ENCODE peak calls at places on chromosomes 13 and 19, in six cellular contexts. B is SK-N-SH, N is suprapubic skin, U is left lung, T is testis, A is AG04450. Y is an unnamed sample.

GRCh38 chr13:52599853-52600603 is 42.2 kb upstream of the HNRNPA1L2 start:
- DNase-seq in B (peak), N (no peak), U (no peak), T (peak), A (no peak), Y (peak)

GRCh38 chr19:44856438-44857083 is 10.5 kb downstream of the NECTIN2 start:
- DNase-seq in B (no peak), N (no peak), U (peak), T (no peak), A (no peak), Y (no peak)

GRCh38 chr13:101554420-101555125 is 102.1 kb downstream of the ITGBL1 start:
- DNase-seq in B (no peak), N (no peak), U (no peak), T (no peak), A (no peak), Y (no peak)

GRCh38 chr19:45901912-45902650 is at the start of gene MYPOP:
- DNase-seq in B (peak), N (no peak), U (no peak), T (no peak), A (no peak), Y (no peak)

GRCh38 chr19:28964500-28964899 is 248.5 kb downstream of the UQCRFS1 start:
- DNase-seq in B (no peak), N (no peak), U (no peak), T (no peak), A (no peak), Y (no peak)

GRCh38 chr19:42290523-42291436 is 11.2 kb upstream of the PRR19 start:
- DNase-seq in B (peak), N (no peak), U (no peak), T (no peak), A (no peak), Y (no peak)

GRCh38 chr19:15187026-15188007 is 13.5 kb downstream of the NOTCH3 start:
- DNase-seq in B (peak), N (no peak), U (no peak), T (peak), A (no peak), Y (no peak)

GRCh38 chr19:35704218-35704617 is at the start of gene ZBTB32:
- DNase-seq in B (peak), N (no peak), U (no peak), T (peak), A (no peak), Y (no peak)

GRCh38 chr19:45505151-45505995 is 1.9 kb upstream of the VASP start:
- DNase-seq in B (no peak), N (no peak), U (no peak), T (no peak), A (no peak), Y (no peak)

GRCh38 chr13:41502021-41502420 is 44.7 kb downstream of the RGCC start:
- DNase-seq in B (no peak), N (no peak), U (no peak), T (no peak), A (no peak), Y (no peak)
- H3K4me3 ChIP-seq in B (no peak), N (no peak), U (no peak), T (no peak), A (no peak), Y (no peak)

DNA sequence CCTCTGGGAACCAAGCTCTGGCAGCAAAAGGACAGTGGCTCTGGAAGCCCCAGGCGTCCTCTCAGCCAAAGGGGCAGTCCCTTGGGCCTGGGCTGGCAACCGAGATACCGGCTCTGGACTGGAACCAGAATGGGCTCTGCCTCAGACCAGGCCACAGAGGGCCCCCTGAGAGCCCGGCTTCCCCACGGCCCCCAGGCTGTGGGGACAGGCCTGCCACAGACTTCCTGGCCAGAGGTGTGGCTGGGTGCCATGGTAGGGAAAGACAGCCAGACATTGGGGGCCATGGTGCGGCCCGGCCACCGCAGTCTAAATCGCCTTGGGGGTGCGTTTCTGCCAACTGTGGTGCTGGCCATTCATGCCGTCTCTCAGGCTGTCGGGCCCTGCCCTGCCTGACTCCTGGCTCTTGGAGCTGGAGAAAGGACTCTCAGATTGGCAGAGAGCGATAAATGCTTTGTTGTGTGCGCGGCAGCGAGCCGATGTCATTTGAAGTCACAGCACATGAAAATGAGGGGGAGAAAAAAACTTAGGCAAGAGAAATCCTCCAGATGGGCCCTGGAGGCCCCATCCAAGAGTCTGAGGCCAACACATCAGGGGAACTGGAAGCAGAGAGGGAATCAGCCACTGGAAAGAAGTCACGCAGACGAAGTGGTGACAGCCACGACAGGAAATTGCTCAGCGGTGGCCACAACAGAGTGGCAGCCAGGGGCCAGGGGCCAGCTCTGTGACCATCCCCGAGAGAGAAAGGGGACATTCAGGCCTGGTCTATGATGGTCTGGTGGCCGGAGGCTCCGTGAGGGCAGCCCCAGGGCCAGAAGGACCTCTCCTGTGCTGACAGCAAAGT is 26.5 kb downstream of the SH3GL1 start:
- DNase-seq in B (no peak), N (peak), U (no peak), T (no peak), A (no peak), Y (peak)
- H3K27ac ChIP-seq in B (peak), N (peak), U (peak), T (peak), A (peak), Y (peak)

GRCh38 chr13:98792321-98792720 is 39.8 kb upstream of the SLC15A1 start:
- DNase-seq in B (no peak), N (no peak), U (no peak), T (no peak), A (no peak), Y (no peak)

GRCh38 chr13:98795220-98795619 is 42.7 kb upstream of the SLC15A1 start:
- DNase-seq in B (no peak), N (no peak), U (no peak), T (no peak), A (no peak), Y (no peak)

GRCh38 chr13:98792784-98793183 is 40.3 kb upstream of the SLC15A1 start:
- DNase-seq in B (no peak), N (no peak), U (no peak), T (no peak), A (no peak), Y (no peak)

GRCh38 chr13:98796191-98796590 is 43.7 kb upstream of the SLC15A1 start:
- DNase-seq in B (no peak), N (no peak), U (no peak), T (no peak), A (no peak), Y (no peak)

DNA sequence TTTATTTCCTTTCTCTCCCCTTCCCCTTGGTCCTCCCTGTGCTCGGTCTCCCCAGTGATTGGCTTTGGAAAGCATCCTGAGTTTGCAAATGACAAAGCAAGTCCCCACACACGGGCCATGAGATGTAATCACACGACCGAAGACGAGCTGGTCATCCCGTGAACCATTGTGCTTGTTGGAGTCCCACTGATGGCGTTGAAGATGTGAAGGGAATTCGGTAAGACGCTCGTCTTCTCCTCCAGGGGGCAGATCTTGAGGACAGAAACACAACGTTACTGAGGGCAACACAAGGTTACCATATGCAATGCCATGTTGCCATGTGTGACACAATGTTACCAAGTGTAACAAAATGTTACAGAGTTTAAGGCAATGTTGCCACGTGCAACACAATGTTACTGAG is 42.0 kb upstream of the SLC15A1 start:
- DNase-seq in B (no peak), N (no peak), U (no peak), T (peak), A (no peak), Y (no peak)
- TF ChIP-seq CTCF in B (no peak), N (no peak), U (no peak), T (peak), A (no peak), Y (no peak)

GRCh38 chr19:9672893-9673292 is 2.0 kb downstream of the ZNF562 start:
- DNase-seq in B (no peak), N (no peak), U (no peak), T (no peak), A (no peak), Y (no peak)
- H3K4me3 ChIP-seq in B (no peak), N (no peak), U (no peak), T (no peak), A (no peak), Y (no peak)

DNA sequence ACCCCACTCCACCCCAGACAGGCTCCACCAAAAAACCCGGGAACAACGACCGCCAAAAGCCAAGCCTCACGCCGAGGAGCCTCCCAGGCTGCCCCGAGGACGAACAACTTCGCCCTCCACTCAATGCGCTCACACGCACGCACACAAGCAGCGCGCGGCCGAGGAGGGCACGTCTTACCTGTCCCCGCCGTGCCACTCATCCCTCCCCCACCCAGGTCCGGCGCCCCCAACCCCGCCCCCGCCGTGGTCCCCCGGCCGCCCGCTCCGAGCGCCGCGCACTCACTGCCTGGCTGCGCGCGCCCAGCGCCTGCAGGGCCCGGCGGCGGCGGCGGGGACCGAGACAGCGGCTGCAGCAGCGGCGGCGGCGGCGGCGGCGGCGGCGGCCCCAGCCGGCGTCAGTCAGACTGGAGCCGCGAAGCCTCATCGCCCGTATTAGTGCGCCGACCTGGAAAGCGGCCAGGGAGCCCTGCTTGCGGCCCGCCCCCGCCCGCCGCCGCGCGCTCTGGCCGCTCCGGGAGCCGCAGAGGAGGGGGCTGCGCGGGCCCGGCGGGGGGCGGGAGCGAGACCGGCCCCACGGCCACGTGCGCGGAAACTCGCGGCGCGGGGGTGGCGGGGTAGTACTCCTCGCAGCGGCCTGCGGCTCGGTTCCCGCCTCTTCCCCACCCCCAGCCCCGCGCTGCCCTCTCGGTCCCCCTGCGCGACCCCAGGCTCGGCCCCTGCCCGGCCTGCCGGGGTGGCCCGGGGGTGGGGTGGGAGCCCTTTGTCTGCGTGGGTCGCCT is at the start of gene SMAD9:
- DNase-seq in B (peak), N (no peak), U (peak), T (peak), A (no peak), Y (no peak)
- H3K27ac ChIP-seq in B (peak), N (peak), U (peak), T (peak), A (peak), Y (peak)

GRCh38 chr19:47540748-47541147 is 25.9 kb upstream of the NAPA start:
- DNase-seq in B (no peak), N (no peak), U (no peak), T (no peak), A (peak), Y (no peak)
- TF ChIP-seq CTCF in B (peak), N (no peak), U (no peak), T (peak), A (peak), Y (no peak)

GRCh38 chr19:6613711-6614110 is 22.8 kb upstream of the CD70 start:
- DNase-seq in B (no peak), N (no peak), U (no peak), T (no peak), A (no peak), Y (no peak)

GRCh38 chr19:6611441-6611852 is 20.5 kb upstream of the CD70 start:
- DNase-seq in B (no peak), N (no peak), U (no peak), T (no peak), A (no peak), Y (no peak)

GRCh38 chr19:6616011-6616410 is 25.1 kb upstream of the CD70 start:
- DNase-seq in B (no peak), N (no peak), U (no peak), T (no peak), A (no peak), Y (no peak)

GRCh38 chr19:6608950-6609349 is 18.0 kb upstream of the CD70 start:
- DNase-seq in B (no peak), N (no peak), U (no peak), T (no peak), A (no peak), Y (no peak)

DNA sequence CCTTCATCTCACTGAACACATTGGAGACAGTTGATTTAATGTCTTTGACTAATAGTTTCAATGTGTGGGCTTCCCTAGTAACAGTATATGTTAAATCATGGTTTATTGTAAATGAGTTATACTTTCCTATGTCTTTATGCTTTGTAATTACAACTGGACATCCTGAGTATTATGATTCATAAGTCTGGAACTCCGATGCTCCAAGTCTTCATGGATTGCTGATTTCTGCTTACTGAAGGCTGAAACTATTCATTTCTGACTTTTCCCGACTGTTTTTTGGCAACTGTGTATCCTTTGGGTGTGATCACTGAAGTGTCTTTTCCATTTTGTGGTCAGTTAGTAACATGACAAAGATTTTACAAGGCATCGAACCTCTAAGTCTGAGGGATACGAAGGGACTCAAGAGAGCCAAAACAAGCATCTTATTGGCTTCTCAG is 20.0 kb upstream of the CD70 start:
- DNase-seq in B (no peak), N (no peak), U (no peak), T (no peak), A (no peak), Y (no peak)
- H3K4me3 ChIP-seq in B (peak), N (no peak), U (no peak), T (no peak), A (no peak), Y (no peak)

DNA sequence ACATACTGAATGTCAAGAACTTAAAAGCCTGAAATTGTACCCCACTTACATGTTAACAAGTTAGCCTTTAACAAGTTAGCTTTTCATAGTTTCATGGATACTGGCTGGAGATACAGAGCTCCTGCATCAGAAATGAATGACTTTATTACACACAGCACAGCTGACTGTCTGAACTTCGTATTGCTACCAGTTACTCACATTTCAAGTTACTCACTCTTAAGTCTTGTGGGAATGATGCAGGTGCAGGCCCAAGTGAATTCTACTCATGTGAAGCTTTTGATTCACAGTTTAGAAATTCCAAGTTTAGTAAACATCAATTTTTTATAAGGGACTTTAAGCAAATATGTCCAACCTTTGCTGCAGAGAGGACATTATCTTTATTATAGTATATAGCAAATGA is 762.2 kb upstream of the PRR20A start:
- DNase-seq in B (no peak), N (no peak), U (no peak), T (no peak), A (no peak), Y (no peak)
- H3K27ac ChIP-seq in B (no peak), N (no peak), U (no peak), T (no peak), A (no peak), Y (no peak)

GRCh38 chr19:51501594-51502263 is at the start of gene SIGLEC12:
- DNase-seq in B (no peak), N (no peak), U (peak), T (peak), A (no peak), Y (no peak)
- TF ChIP-seq CTCF in B (no peak), N (no peak), U (no peak), T (no peak), A (no peak), Y (no peak)